ENCODE peak calls at places on chromosomes 13 and 19, in seven cellular contexts. K is uterus; Q is CD4-positive, alpha-beta T cell; I is tibial nerve; J is substantia nigra; G is IMR-90; D is pancreas. E is an unnamed sample.
A peak's percentile ranks its signal among the peaks of the same experiment; 100 is the strongest.

GRCh38 chr13:51895906-51896888 is 34.4 kb downstream of the CCDC70 start:
- DNase-seq in J (peak; percentile 42), K (no peak), D (peak; percentile 62), I (no peak), G (peak; percentile 61), Q (peak; percentile 36), E (peak; percentile 52)

GRCh38 chr13:55432814-55433213 is 1707.9 kb upstream of the PRR20A start:
- DNase-seq in Q (no peak), I (no peak), K (no peak), G (no peak), D (no peak), J (no peak), E (peak; percentile 32)

GRCh38 chr19:4730740-4731171 is 7.1 kb upstream of the DPP9 start:
- DNase-seq in G (no peak), K (no peak), I (no peak), Q (peak; percentile 63), D (no peak), J (no peak), E (peak; percentile 37)

GRCh38 chr19:35287713-35288112 is 4.2 kb upstream of the MAG start:
- DNase-seq in I (no peak), G (no peak), Q (no peak), K (no peak), J (no peak), D (no peak), E (no peak)

GRCh38 chr19:628168-628567 is 5.2 kb downstream of the POLRMT start:
- DNase-seq in G (no peak), K (no peak), J (peak; percentile 32), I (no peak), D (no peak), Q (no peak), E (no peak)

GRCh38 chr13:50326746-50327145 is 311.5 kb downstream of the KCNRG start:
- DNase-seq in I (no peak), Q (no peak), D (no peak), J (no peak), G (no peak), K (no peak), E (no peak)

GRCh38 chr19:31318790-31319189 is 30.4 kb downstream of the TSHZ3 start:
- DNase-seq in D (no peak), I (no peak), Q (no peak), K (no peak), G (no peak), J (no peak), E (no peak)

GRCh38 chr19:46021531-46022041 is 1.3 kb downstream of the PGLYRP1 start:
- DNase-seq in K (no peak), Q (no peak), I (no peak), G (no peak), J (no peak), D (no peak), E (no peak)

GRCh38 chr19:23762884-23763711 is 4.4 kb upstream of the ZNF681 start:
- DNase-seq in I (peak; percentile 27), K (peak; percentile 86), Q (peak; percentile 75), G (peak; percentile 13), J (peak; percentile 91), D (peak; percentile 86), E (peak; percentile 73)

GRCh38 chr19:1154731-1155351 is 19.2 kb downstream of the SBNO2 start:
- DNase-seq in I (peak; percentile 78), D (peak; percentile 58), J (peak; percentile 43), Q (no peak), K (peak; percentile 91), G (peak; percentile 86), E (peak; percentile 80)

GRCh38 chr13:69912576-69913074 is 195.0 kb upstream of the ATXN8OS start:
- DNase-seq in K (no peak), G (no peak), D (no peak), I (no peak), J (no peak), Q (no peak), E (no peak)

GRCh38 chr13:69910800-69911199 is 196.8 kb upstream of the ATXN8OS start:
- DNase-seq in K (no peak), J (no peak), Q (no peak), I (no peak), G (no peak), D (no peak), E (no peak)
- H3K27ac ChIP-seq in K (no peak overlapping the region), J (no peak overlapping the region), Q (no peak overlapping the region), I (no peak overlapping the region), G (no peak overlapping the region), D (no peak overlapping the region), E (no peak overlapping the region)

DNA sequence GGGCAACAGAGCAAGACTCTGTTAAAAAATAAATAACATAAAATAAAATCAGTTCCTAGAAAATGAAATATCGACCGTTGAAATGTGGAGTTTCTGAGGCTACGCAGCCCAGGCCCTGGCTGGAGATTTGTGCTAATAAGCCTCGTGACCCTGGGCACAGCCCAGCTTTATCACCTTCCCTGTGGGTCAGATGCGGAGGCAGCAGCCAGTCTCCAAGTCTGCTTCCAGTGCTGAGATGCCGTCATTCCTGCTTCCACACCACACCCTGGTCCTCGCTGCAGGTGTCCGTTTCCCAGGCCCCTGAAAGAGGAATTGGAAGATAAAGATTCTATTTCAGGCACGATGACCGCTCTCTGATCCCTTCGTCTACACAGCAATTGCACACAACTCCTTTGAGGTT is 48.4 kb upstream of the ATP11A start:
- DNase-seq in J (no peak), I (no peak), G (no peak), D (peak; percentile 53), Q (no peak), K (peak; percentile 10), E (no peak)
- H3K27ac ChIP-seq in J (no peak overlapping the region), I (no peak overlapping the region), G (no peak overlapping the region), D (no peak overlapping the region), Q (no peak overlapping the region), K (no peak overlapping the region), E (no peak overlapping the region)

GRCh38 chr13:75437582-75438318 is 44.2 kb downstream of the TBC1D4 start:
- DNase-seq in G (peak; percentile 35), J (no peak), Q (no peak), I (no peak), K (no peak), D (no peak), E (no peak)
- H3K27ac ChIP-seq in G (no peak overlapping the region), J (no peak overlapping the region), Q (no peak overlapping the region), I (no peak overlapping the region), K (no peak overlapping the region), D (no peak overlapping the region), E (no peak overlapping the region)

GRCh38 chr13:44364601-44365000 is 9.0 kb upstream of the SERP2 start:
- DNase-seq in J (no peak), D (no peak), I (no peak), K (no peak), Q (no peak), G (peak; percentile 55), E (peak; percentile 31)

GRCh38 chr13:44365899-44366298 is 7.7 kb upstream of the SERP2 start:
- DNase-seq in K (no peak), I (no peak), G (no peak), Q (no peak), D (no peak), J (no peak), E (no peak)

GRCh38 chr13:44365008-44365407 is 8.6 kb upstream of the SERP2 start:
- DNase-seq in D (no peak), G (peak; percentile 64), Q (no peak), K (no peak), I (no peak), J (no peak), E (peak; percentile 28)

GRCh38 chr13:44362394-44363040 is 11.1 kb upstream of the SERP2 start:
- DNase-seq in K (no peak), J (no peak), Q (no peak), D (no peak), I (no peak), G (no peak), E (no peak)

DNA sequence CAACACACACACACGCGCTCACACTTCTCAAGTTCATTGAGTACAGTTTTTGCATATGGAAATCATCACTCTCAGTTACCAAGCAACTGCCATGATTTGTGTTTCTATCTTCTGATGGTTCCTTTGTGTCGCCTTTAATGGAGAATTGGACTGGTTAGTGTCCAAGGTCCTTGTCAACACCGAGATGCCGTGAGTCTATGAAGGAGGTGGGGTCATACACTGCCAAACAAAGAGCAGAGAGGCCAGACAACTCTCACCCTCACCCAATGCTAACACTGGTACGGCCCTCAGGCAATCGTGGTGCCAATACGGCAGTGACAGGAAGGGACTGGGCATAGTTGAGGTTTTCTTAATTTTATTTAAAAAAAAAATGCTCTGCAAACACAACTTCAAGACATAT is 9.6 kb upstream of the SERP2 start:
- DNase-seq in D (no peak), Q (no peak), K (no peak), J (no peak), I (no peak), G (no peak), E (no peak)
- H3K27ac ChIP-seq in D (no peak overlapping the region), Q (no peak overlapping the region), K (no peak overlapping the region), J (no peak overlapping the region), I (no peak overlapping the region), G (no peak overlapping the region), E (no peak overlapping the region)

GRCh38 chr19:41957838-41958366 is 1.2 kb downstream of the RABAC1 start:
- DNase-seq in Q (no peak), K (peak; percentile 64), J (peak; percentile 46), G (peak; percentile 83), D (peak; percentile 86), I (no peak), E (peak; percentile 92)

GRCh38 chr19:41956621-41957020 is 2.5 kb downstream of the RABAC1 start:
- DNase-seq in I (no peak), D (no peak), J (no peak), G (no peak), Q (no peak), K (no peak), E (no peak)

GRCh38 chr19:41958367-41959055 is 610 bp downstream of the RABAC1 start:
- DNase-seq in I (peak; percentile 73), K (peak; percentile 82), Q (peak; percentile 82), J (peak; percentile 77), D (peak; percentile 88), G (peak; percentile 62), E (peak; percentile 74)

GRCh38 chr19:41957161-41957837 is 1.8 kb downstream of the RABAC1 start:
- DNase-seq in I (no peak), D (no peak), Q (no peak), K (no peak), J (no peak), G (no peak), E (no peak)

GRCh38 chr19:41955521-41955920 is 3.6 kb downstream of the RABAC1 start:
- DNase-seq in G (no peak), D (no peak), K (no peak), J (no peak), I (no peak), Q (no peak), E (no peak)
- H3K27ac ChIP-seq in G (no peak overlapping the region), D (no peak overlapping the region), K (no peak overlapping the region), J (no peak overlapping the region), I (no peak overlapping the region), Q (no peak overlapping the region), E (peak overlapping the region; percentile 83)

GRCh38 chr13:35914662-35915061 is 216.5 kb downstream of the DCLK1 start:
- DNase-seq in G (no peak), K (no peak), I (no peak), Q (no peak), J (no peak), D (no peak), E (no peak)

GRCh38 chr13:35916186-35916585 is 215.0 kb downstream of the DCLK1 start:
- DNase-seq in I (no peak), K (no peak), G (no peak), J (no peak), D (no peak), Q (no peak), E (no peak)

GRCh38 chr13:35917252-35917941 is 213.8 kb downstream of the DCLK1 start:
- DNase-seq in G (no peak), J (no peak), I (no peak), K (no peak), D (no peak), Q (no peak), E (no peak)

GRCh38 chr13:35920816-35921215 is 210.4 kb downstream of the DCLK1 start:
- DNase-seq in K (no peak), Q (no peak), J (no peak), I (no peak), D (no peak), G (no peak), E (no peak)

GRCh38 chr13:35917942-35918645 is 213.1 kb downstream of the DCLK1 start:
- DNase-seq in D (no peak), G (peak; percentile 52), K (no peak), Q (no peak), J (no peak), I (no peak), E (no peak)
- H3K27ac ChIP-seq in D (no peak overlapping the region), G (peak overlapping the region; percentile 53), K (peak overlapping the region; percentile 50), Q (no peak overlapping the region), J (no peak overlapping the region), I (no peak overlapping the region), E (no peak overlapping the region)

E was measured in RWPE1.